ENCODE peak calls at places on chromosomes 4 and X, in eight cellular contexts. W is globus pallidus, O is B cell, E is NCI-H1436, R is anterior cingulate cortex, C is BE2C, N is WTC11, V is left lung. A is an unnamed sample.

GRCh38 chrX:8726031-8726652 is 5.8 kb downstream of the ANOS1 start:
- DNase-seq in W (no peak), O (no peak), E (peak), R (no peak), C (no peak), N (no peak), V (no peak), A (no peak)

GRCh38 chrX:80578518-80579105 is 158.4 kb downstream of the TENT5D start:
- DNase-seq in W (no peak), O (no peak), E (no peak), R (no peak), C (no peak), N (no peak), V (no peak), A (no peak)

GRCh38 chrX:136035663-136036062 is 50.4 kb downstream of the SLC9A6 start:
- DNase-seq in W (no peak), O (no peak), E (no peak), R (no peak), C (no peak), N (no peak), V (no peak), A (no peak)

GRCh38 chr4:55927776-55928437 is 20.8 kb upstream of the CEP135 start:
- DNase-seq in W (no peak), O (no peak), E (no peak), R (no peak), C (no peak), N (no peak), V (no peak), A (no peak)

GRCh38 chr4:7183780-7184460 is 8.4 kb upstream of the SORCS2 start:
- DNase-seq in W (no peak), O (no peak), E (no peak), R (no peak), C (peak), N (no peak), V (peak), A (no peak)

GRCh38 chr4:156575430-156576073 is 396.0 kb downstream of the PDGFC start:
- DNase-seq in W (no peak), O (no peak), E (no peak), R (no peak), C (no peak), N (peak), V (no peak), A (no peak)

GRCh38 chrX:44708470-44708869 is 135.4 kb upstream of the DUSP21 start:
- DNase-seq in W (no peak), O (no peak), E (no peak), R (no peak), C (no peak), N (no peak), V (no peak), A (no peak)

GRCh38 chr4:25810815-25811690 is 51.7 kb downstream of the SEL1L3 start:
- DNase-seq in W (no peak), O (no peak), E (no peak), R (no peak), C (no peak), N (no peak), V (no peak), A (no peak)

GRCh38 chr4:158870282-158871049 is 101.6 kb downstream of the FNIP2 start:
- DNase-seq in W (no peak), O (no peak), E (no peak), R (no peak), C (peak), N (peak), V (no peak), A (no peak)

GRCh38 chrX:103073442-103073841 is 9.5 kb upstream of the BEX1 start:
- DNase-seq in W (no peak), O (no peak), E (no peak), R (no peak), C (no peak), N (no peak), V (no peak), A (no peak)

GRCh38 chrX:129678176-129678880 is 23.6 kb upstream of the APLN start:
- DNase-seq in W (peak), O (peak), E (peak), R (no peak), C (peak), N (no peak), V (peak), A (no peak)